ENCODE peak calls at places on chromosome 9, in eight cellular contexts. I, W, L, F, Q, D, B and Y are unnamed samples.

GRCh38 chr9:89996717-89997116 is 391.9 kb downstream of the GADD45G start:
- DNase-seq in I (no peak), W (no peak), L (no peak), F (no peak), Q (no peak), D (no peak), B (no peak), Y (no peak)

GRCh38 chr9:116978155-116978554 is 291.1 kb downstream of the TRIM32 start:
- DNase-seq in I (no peak), W (no peak), L (no peak), F (no peak), Q (no peak), D (no peak), B (no peak), Y (no peak)

GRCh38 chr9:3736186-3736585 is 210.4 kb upstream of the RFX3 start:
- DNase-seq in I (peak; percentile 21), W (no peak), L (no peak), F (no peak), Q (no peak), D (no peak), B (no peak), Y (no peak)

GRCh38 chr9:34049630-34050384 is 1.1 kb upstream of the UBAP2 start:
- DNase-seq in I (no peak), W (peak; percentile 62), L (no peak), F (no peak), Q (no peak), D (no peak), B (no peak), Y (no peak)

GRCh38 chr9:100739666-100740065 is 161.8 kb downstream of the CAVIN4 start:
- DNase-seq in I (no peak), W (no peak), L (no peak), F (no peak), Q (no peak), D (no peak), B (no peak), Y (no peak)

GRCh38 chr9:1708215-1708614 is 306.9 kb upstream of the SMARCA2 start:
- DNase-seq in I (no peak), W (peak; percentile 63), L (no peak), F (no peak), Q (no peak), D (no peak), B (no peak), Y (no peak)

GRCh38 chr9:137029058-137029922 is 1.3 kb upstream of the ABCA2 start:
- DNase-seq in I (peak; percentile 36), W (no peak), L (peak; percentile 89), F (peak; percentile 35), Q (peak; percentile 63), D (no peak), B (peak; percentile 68), Y (peak; percentile 69)

GRCh38 chr9:96006961-96007360 is 131.5 kb downstream of the ERCC6L2 start:
- DNase-seq in I (peak; percentile 84), W (no peak), L (no peak), F (peak; percentile 66), Q (peak; percentile 51), D (peak; percentile 74), B (no peak), Y (peak; percentile 51)

GRCh38 chr9:133805876-133806622 is 67.9 kb upstream of the SARDH start:
- DNase-seq in I (no peak), W (no peak), L (no peak), F (no peak), Q (no peak), D (no peak), B (no peak), Y (no peak)

GRCh38 chr9:20304001-20304400 is 318.3 kb downstream of the MLLT3 start:
- DNase-seq in I (no peak), W (no peak), L (no peak), F (no peak), Q (no peak), D (no peak), B (no peak), Y (no peak)

GRCh38 chr9:33443047-33443446 is 4.3 kb downstream of the AQP3 start:
- DNase-seq in I (peak; percentile 16), W (no peak), L (no peak), F (no peak), Q (peak; percentile 37), D (no peak), B (no peak), Y (peak; percentile 57)

GRCh38 chr9:36173861-36174260 is 4.7 kb downstream of the CCIN start:
- DNase-seq in I (no peak), W (no peak), L (no peak), F (no peak), Q (no peak), D (no peak), B (no peak), Y (no peak)

GRCh38 chr9:134130503-134131375 is 5.1 kb upstream of the WDR5 start:
- DNase-seq in I (peak; percentile 11), W (no peak), L (peak; percentile 45), F (no peak), Q (peak; percentile 11), D (no peak), B (no peak), Y (no peak)

GRCh38 chr9:130483281-130483949 is 38.7 kb downstream of the ASS1 start:
- DNase-seq in I (no peak), W (no peak), L (no peak), F (no peak), Q (no peak), D (no peak), B (no peak), Y (no peak)